ENCODE peak calls at places on chromosomes 2 and 18, in seven cellular contexts. One of them, this sample, is unnamed.

GRCh38 chr2:176449852-176450251 is 180.6 kb downstream of the MTX2 start:
- DNase-seq in HepG2: no peak
- DNase-seq in spleen: no peak
- DNase-seq in tibial nerve: no peak
- DNase-seq in Peyer's patch: no peak
- DNase-seq in K562: no peak
- DNase-seq in adrenal gland: no peak
- DNase-seq in this sample: no peak

GRCh38 chr2:16396171-16396570 is 269.5 kb downstream of the CYRIA start:
- DNase-seq in HepG2: no peak
- DNase-seq in spleen: no peak
- DNase-seq in tibial nerve: no peak
- DNase-seq in Peyer's patch: no peak
- DNase-seq in K562: no peak
- DNase-seq in adrenal gland: no peak
- DNase-seq in this sample: no peak

GRCh38 chr18:37303009-37303408 is 262.6 kb downstream of the CELF4 start:
- DNase-seq in HepG2: no peak
- DNase-seq in spleen: no peak
- DNase-seq in tibial nerve: no peak
- DNase-seq in Peyer's patch: no peak
- DNase-seq in K562: no peak
- DNase-seq in adrenal gland: no peak
- DNase-seq in this sample: no peak

GRCh38 chr2:104850322-104851184 is 3.4 kb upstream of the POU3F3 start:
- DNase-seq in HepG2: no peak
- DNase-seq in spleen: no peak
- DNase-seq in tibial nerve: no peak
- DNase-seq in Peyer's patch: no peak
- DNase-seq in K562: no peak
- DNase-seq in adrenal gland: no peak
- DNase-seq in this sample: no peak

GRCh38 chr2:54808642-54809041 is 85.2 kb downstream of the EML6 start:
- DNase-seq in HepG2: no peak
- DNase-seq in spleen: no peak
- DNase-seq in tibial nerve: no peak
- DNase-seq in Peyer's patch: no peak
- DNase-seq in K562: no peak
- DNase-seq in adrenal gland: no peak
- DNase-seq in this sample: no peak

GRCh38 chr2:171800639-171801038 is 93.4 kb downstream of the SLC25A12 start:
- DNase-seq in HepG2: no peak
- DNase-seq in spleen: no peak
- DNase-seq in tibial nerve: no peak
- DNase-seq in Peyer's patch: no peak
- DNase-seq in K562: no peak
- DNase-seq in adrenal gland: no peak
- DNase-seq in this sample: no peak

GRCh38 chr2:27379840-27380625 is 501 bp downstream of the ZNF513 start:
- DNase-seq in HepG2: peak
- DNase-seq in spleen: no peak
- DNase-seq in tibial nerve: peak
- DNase-seq in Peyer's patch: peak
- DNase-seq in K562: peak
- DNase-seq in adrenal gland: peak
- DNase-seq in this sample: peak

GRCh38 chr2:160425394-160425793 is 68.2 kb downstream of the RBMS1 start:
- DNase-seq in HepG2: no peak
- DNase-seq in spleen: no peak
- DNase-seq in tibial nerve: no peak
- DNase-seq in Peyer's patch: no peak
- DNase-seq in K562: no peak
- DNase-seq in adrenal gland: no peak
- DNase-seq in this sample: no peak

GRCh38 chr2:238924032-238924431 is 76.1 kb downstream of the TWIST2 start:
- DNase-seq in HepG2: no peak
- DNase-seq in spleen: peak
- DNase-seq in tibial nerve: no peak
- DNase-seq in Peyer's patch: peak
- DNase-seq in K562: no peak
- DNase-seq in adrenal gland: no peak
- DNase-seq in this sample: peak

GRCh38 chr2:119292226-119292625 is 68.6 kb downstream of the STEAP3 start:
- DNase-seq in HepG2: peak
- DNase-seq in spleen: no peak
- DNase-seq in tibial nerve: no peak
- DNase-seq in Peyer's patch: no peak
- DNase-seq in K562: no peak
- DNase-seq in adrenal gland: peak
- DNase-seq in this sample: no peak

GRCh38 chr2:24022975-24023575 is 13.2 kb downstream of the MFSD2B start:
- DNase-seq in HepG2: no peak
- DNase-seq in spleen: no peak
- DNase-seq in tibial nerve: no peak
- DNase-seq in Peyer's patch: no peak
- DNase-seq in K562: no peak
- DNase-seq in adrenal gland: no peak
- DNase-seq in this sample: peak

DNA sequence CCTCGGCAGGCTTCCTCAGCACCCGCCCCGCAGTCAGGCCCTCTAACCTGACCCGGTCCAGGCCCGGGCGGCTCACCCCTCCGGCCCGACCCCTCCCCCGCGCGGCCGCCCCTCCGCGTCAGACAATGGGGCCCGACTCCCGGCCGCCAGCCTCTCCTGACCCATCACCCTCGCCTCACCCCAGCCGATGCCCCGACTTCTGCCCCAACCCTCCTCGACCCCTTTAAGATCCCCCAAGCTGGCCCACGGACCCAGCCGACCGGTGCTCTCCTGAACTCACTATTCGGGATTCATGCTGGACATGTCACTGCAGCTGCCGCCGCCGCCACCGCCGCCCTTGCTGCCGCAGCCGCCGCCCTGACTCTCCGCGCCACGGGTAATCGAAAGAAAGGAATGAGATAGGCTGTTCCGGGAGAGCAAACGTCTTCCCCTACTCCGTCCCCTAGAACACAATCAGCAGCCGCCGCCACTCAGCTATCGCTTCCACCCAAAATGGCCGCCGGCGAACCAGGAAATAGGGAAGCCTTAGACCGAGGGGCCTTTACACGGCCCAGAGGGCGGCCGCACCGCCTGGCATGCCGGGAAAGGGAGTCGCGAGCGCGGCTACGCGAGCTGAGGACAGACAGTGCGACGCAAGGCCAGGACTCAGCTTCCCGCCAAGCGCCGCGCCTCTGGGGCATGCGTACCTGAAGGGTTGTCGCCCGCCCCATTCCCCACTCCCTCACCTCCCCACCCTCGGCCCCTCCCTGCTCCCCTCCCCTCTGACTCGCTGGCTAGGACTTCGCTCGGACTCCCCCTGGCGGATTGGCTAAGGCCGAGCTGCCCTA is at the start of gene RAB1A:
- DNase-seq in HepG2: peak
- DNase-seq in spleen: peak
- DNase-seq in tibial nerve: peak
- DNase-seq in Peyer's patch: peak
- DNase-seq in K562: peak
- DNase-seq in adrenal gland: peak
- DNase-seq in this sample: peak
- TF ChIP-seq CTCF in HepG2: peak
- TF ChIP-seq CTCF in spleen: peak
- TF ChIP-seq CTCF in tibial nerve: peak
- TF ChIP-seq CTCF in Peyer's patch: peak
- TF ChIP-seq CTCF in K562: peak
- TF ChIP-seq CTCF in adrenal gland: peak
- TF ChIP-seq CTCF in this sample: no peak

DNA sequence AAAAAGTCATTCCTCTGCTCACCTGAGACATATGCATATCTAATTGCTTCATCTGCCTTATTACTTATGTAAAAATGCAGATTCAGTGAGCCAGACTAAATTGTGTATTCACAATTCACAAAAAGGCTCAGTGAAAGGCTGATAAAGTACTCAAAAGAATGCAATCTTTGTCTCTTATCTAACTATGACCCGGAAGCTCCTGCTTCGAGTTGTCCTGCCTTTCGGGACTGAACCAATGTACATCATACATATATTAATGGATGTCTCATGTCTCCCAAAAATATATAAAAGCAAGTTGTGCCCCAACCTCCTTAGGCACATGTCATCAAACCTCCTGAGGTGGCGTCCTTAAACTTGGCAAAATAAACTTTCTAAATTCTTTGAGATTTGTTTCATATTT is 120.5 kb downstream of the SCN3A start:
- DNase-seq in HepG2: no peak
- DNase-seq in spleen: no peak
- DNase-seq in tibial nerve: no peak
- DNase-seq in Peyer's patch: no peak
- DNase-seq in K562: no peak
- DNase-seq in adrenal gland: no peak
- DNase-seq in this sample: no peak
- H3K4me3 ChIP-seq in HepG2: no peak
- H3K4me3 ChIP-seq in spleen: no peak
- H3K4me3 ChIP-seq in tibial nerve: no peak
- H3K4me3 ChIP-seq in Peyer's patch: no peak
- H3K4me3 ChIP-seq in K562: no peak
- H3K4me3 ChIP-seq in adrenal gland: no peak
- H3K4me3 ChIP-seq in this sample: no peak

DNA sequence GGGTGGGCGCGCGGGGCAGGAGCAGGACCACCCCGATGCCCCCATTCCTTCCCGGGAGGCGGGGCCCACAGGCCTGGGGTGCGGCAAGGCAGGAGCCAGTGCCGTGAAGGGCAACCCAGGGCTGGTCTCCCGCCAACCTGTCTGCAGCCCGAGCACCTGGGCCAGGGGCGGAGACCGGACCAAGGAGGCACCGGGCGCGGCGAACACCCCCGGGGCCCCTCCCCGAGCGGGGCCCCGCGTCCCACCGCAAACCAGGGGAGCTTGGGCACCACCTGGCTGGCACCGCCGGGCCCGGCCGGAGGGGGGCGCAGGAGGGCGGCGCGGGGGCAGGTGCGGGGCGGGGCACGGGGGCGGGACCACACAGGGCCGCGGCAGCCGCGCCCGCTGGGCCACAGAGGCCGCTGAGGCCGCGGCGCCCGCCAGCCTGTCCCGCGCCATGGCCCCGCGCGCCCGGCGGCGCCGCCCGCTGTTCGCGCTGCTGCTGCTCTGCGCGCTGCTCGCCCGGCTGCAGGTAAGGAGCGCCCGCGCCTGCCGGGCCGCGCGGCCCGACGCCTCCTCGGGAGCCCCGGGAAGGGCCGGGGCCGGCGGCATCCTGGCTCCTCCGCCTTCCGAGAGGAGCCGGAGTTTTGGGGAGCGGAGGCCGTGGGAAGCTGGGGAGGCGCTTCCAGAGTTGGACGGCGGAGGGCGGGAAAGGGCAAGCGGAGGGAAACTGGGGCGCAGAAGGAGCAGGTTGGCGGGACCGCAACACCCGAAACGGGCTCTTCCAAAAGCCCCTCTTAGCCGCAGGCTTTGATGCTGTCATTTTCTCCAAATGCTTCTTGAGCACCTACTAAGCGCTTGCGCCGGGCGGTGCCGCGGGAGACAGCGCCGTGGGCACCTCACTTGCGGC is at the start of gene TNFRSF11A:
- DNase-seq in HepG2: no peak
- DNase-seq in spleen: peak
- DNase-seq in tibial nerve: no peak
- DNase-seq in Peyer's patch: peak
- DNase-seq in K562: peak
- DNase-seq in adrenal gland: no peak
- DNase-seq in this sample: no peak
- TF ChIP-seq POLR2A in HepG2: no peak
- TF ChIP-seq POLR2A in spleen: no peak
- TF ChIP-seq POLR2A in tibial nerve: no peak
- TF ChIP-seq POLR2A in Peyer's patch: peak
- TF ChIP-seq POLR2A in K562: no peak
- TF ChIP-seq POLR2A in adrenal gland: no peak
- TF ChIP-seq POLR2A in this sample: no peak

DNA sequence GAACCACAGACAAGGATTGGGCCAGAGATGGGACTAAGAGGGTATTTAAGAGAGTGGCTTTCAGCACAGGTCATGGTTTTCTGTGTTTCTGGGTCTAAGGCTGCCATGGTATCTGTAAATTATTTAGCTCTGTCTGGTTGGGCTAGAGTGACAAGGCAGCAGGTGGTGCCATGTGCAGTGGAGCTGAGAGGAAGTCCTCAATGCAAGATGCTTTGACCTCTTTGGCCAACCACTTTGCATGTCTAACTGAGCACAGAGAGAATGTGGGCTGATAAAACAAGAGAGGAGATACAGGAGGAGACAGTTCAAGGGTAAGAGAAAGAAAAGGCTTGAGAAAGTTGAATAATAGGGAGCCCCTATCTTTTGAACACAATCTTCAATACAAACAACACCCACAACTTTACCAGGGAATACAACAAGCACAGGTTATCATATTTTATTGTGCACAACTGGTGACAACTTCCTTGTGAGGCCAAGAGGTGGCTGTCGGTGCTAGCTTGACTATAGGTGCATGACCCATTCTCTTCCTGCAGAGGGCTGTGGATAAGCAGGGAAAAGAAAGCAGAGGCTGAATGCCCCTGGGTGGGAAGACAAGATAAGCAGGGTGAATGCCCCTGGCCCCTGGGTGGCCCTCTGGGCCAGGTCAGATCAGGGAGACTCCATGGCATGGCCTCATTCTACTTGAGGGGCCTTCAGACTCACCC is 12.3 kb downstream of the FLACC1 start:
- DNase-seq in HepG2: peak
- DNase-seq in spleen: no peak
- DNase-seq in tibial nerve: no peak
- DNase-seq in Peyer's patch: no peak
- DNase-seq in K562: peak
- DNase-seq in adrenal gland: no peak
- DNase-seq in this sample: no peak
- TF ChIP-seq CTCF in HepG2: peak
- TF ChIP-seq CTCF in spleen: no peak
- TF ChIP-seq CTCF in tibial nerve: no peak
- TF ChIP-seq CTCF in Peyer's patch: no peak
- TF ChIP-seq CTCF in K562: peak
- TF ChIP-seq CTCF in adrenal gland: no peak
- TF ChIP-seq CTCF in this sample: no peak